ENCODE peak calls at places on chromosomes 2 and 18, in ten cellular contexts. R is sciatic nerve; M is HS-27A; F is AML-193; D is CD8-positive, alpha-beta memory T cell; X is uterus; Y is upper lobe of left lung; Z is activated T-cell treated with anti-CD3 and anti-CD28 coated beads, Interleukin-2, amount 50 U/mL, for 24 hours; P is ascending aorta; K is activated CD8-positive, alpha-beta memory T cell treated with anti-CD3 and anti-CD28 coated beads for 24 hours. T is an unnamed sample.

GRCh38 chr2:109466674-109467575 is 146.8 kb downstream of the SEPTIN10 start:
- DNase-seq in X (no peak), R (peak), Z (no peak), K (no peak), M (peak), Y (no peak), D (no peak), F (no peak), P (no peak), T (no peak)

GRCh38 chr18:5430131-5430530 is 113.7 kb downstream of the EPB41L3 start:
- DNase-seq in F (no peak), D (no peak), Z (no peak), M (no peak), K (no peak), X (no peak), R (no peak), P (no peak), Y (no peak), T (no peak)

GRCh38 chr2:159798376-159798724 is 342 bp upstream of the CD302 start:
- DNase-seq in K (no peak), X (no peak), F (no peak), Y (no peak), Z (no peak), D (no peak), M (no peak), R (no peak), P (no peak), T (peak)

GRCh38 chr2:46358713-46359112 is 61.5 kb downstream of the EPAS1 start:
- DNase-seq in R (no peak), Z (no peak), P (no peak), F (no peak), K (no peak), Y (no peak), D (no peak), M (no peak), X (no peak), T (no peak)

GRCh38 chr18:57516068-57516467 is 70.4 kb downstream of the FECH start:
- DNase-seq in R (no peak), P (no peak), K (no peak), Y (no peak), Z (no peak), D (no peak), X (no peak), F (no peak), M (no peak), T (peak)

GRCh38 chr2:146068051-146068450 is 1548.1 kb upstream of the ZEB2 start:
- DNase-seq in R (no peak), X (no peak), P (no peak), Z (no peak), Y (no peak), M (no peak), F (no peak), D (no peak), K (no peak), T (no peak)

GRCh38 chr2:42748846-42749245 is 15.1 kb downstream of the OXER1 start:
- DNase-seq in D (no peak), M (no peak), Y (no peak), F (no peak), X (no peak), K (peak), Z (no peak), R (no peak), P (no peak), T (no peak)

GRCh38 chr2:191012346-191012745 is 1.6 kb downstream of the STAT1 start:
- DNase-seq in M (no peak), K (no peak), R (no peak), D (no peak), P (no peak), F (no peak), X (no peak), Y (no peak), Z (no peak), T (no peak)

GRCh38 chr2:234770081-234770506 is 181.7 kb upstream of the SH3BP4 start:
- DNase-seq in R (no peak), D (no peak), P (no peak), X (no peak), Z (no peak), M (no peak), F (no peak), Y (no peak), K (no peak), T (no peak)

GRCh38 chr2:121335294-121336290 is 50.6 kb upstream of the TFCP2L1 start:
- DNase-seq in Y (peak), P (no peak), K (no peak), M (no peak), F (no peak), Z (no peak), X (no peak), D (no peak), R (no peak), T (no peak)

GRCh38 chr2:229445013-229445412 is 173.9 kb upstream of the PID1 start:
- DNase-seq in D (no peak), P (peak), F (no peak), X (peak), Z (no peak), M (peak), R (peak), Y (peak), K (no peak), T (no peak)

GRCh38 chr2:225694664-225695063 is 295.2 kb downstream of the NYAP2 start:
- DNase-seq in P (no peak), K (no peak), Y (no peak), D (no peak), Z (no peak), F (no peak), R (no peak), M (no peak), X (no peak), T (no peak)

GRCh38 chr18:57797209-57797651 is 5.9 kb downstream of the ATP8B1 start:
- DNase-seq in R (no peak), D (no peak), F (no peak), M (no peak), X (no peak), K (no peak), Z (no peak), P (no peak), Y (peak), T (no peak)

GRCh38 chr2:88658318-88658717 is 31.1 kb upstream of the EIF2AK3 start:
- DNase-seq in X (no peak), K (no peak), Y (no peak), D (no peak), R (no peak), Z (no peak), M (peak), P (no peak), F (no peak), T (no peak)

GRCh38 chr2:150924862-150925261 is 336.8 kb downstream of the RBM43 start:
- DNase-seq in R (no peak), P (no peak), Y (no peak), F (no peak), K (no peak), M (no peak), D (no peak), X (no peak), Z (no peak), T (no peak)

GRCh38 chr2:107466984-107467383 is 359.7 kb upstream of the RGPD4 start:
- DNase-seq in D (no peak), M (no peak), Y (no peak), R (no peak), P (no peak), F (no peak), X (no peak), K (no peak), Z (no peak), T (no peak)

GRCh38 chr2:96773922-96774321 is 13.2 kb downstream of the CNNM4 start:
- DNase-seq in F (no peak), X (no peak), Y (peak), D (peak), R (no peak), Z (peak), K (peak), M (no peak), P (no peak), T (peak)

GRCh38 chr2:37872192-37872545 is 52.9 kb upstream of the RMDN2 start:
- DNase-seq in F (no peak), D (no peak), Z (peak), R (no peak), X (no peak), P (no peak), K (peak), Y (no peak), M (no peak), T (no peak)

GRCh38 chr2:134201559-134201958 is 52.3 kb upstream of the MGAT5 start:
- DNase-seq in R (no peak), Y (no peak), K (no peak), X (no peak), D (no peak), F (no peak), P (no peak), M (no peak), Z (no peak), T (no peak)

GRCh38 chr2:100238471-100238870 is 83.8 kb downstream of the LONRF2 start:
- DNase-seq in F (no peak), M (no peak), Z (no peak), Y (no peak), K (no peak), X (no peak), D (no peak), R (no peak), P (no peak), T (no peak)

GRCh38 chr2:121554998-121555397 is 24.3 kb downstream of the RNU4ATAC start:
- DNase-seq in Y (no peak), M (no peak), K (no peak), P (no peak), D (no peak), X (no peak), F (no peak), R (no peak), Z (no peak), T (no peak)

GRCh38 chr2:73907840-73908452 is 15.1 kb downstream of the ACTG2 start:
- DNase-seq in K (peak), Z (peak), F (peak), D (peak), X (no peak), Y (peak), P (no peak), R (no peak), M (no peak), T (peak)

GRCh38 chr2:59076079-59076619 is 835.0 kb upstream of the FANCL start:
- DNase-seq in F (no peak), D (no peak), Z (no peak), K (no peak), P (no peak), Y (no peak), R (no peak), M (no peak), X (no peak), T (no peak)

GRCh38 chr18:567119-567518 is 13.1 kb upstream of the CETN1 start:
- DNase-seq in D (no peak), Y (no peak), R (no peak), X (no peak), M (no peak), F (no peak), Z (no peak), P (no peak), K (no peak), T (no peak)

GRCh38 chr2:219991116-219991515 is 363.7 kb downstream of the SLC4A3 start:
- DNase-seq in X (no peak), Y (no peak), D (no peak), K (no peak), F (no peak), P (no peak), M (no peak), R (no peak), Z (no peak), T (no peak)

GRCh38 chr18:2212846-2213245 is 358.5 kb downstream of the METTL4 start:
- DNase-seq in R (no peak), P (no peak), Z (no peak), Y (no peak), D (no peak), K (no peak), X (no peak), F (no peak), M (no peak), T (no peak)

GRCh38 chr18:34493566-34494358 is 216.3 kb upstream of the DTNA start:
- DNase-seq in Z (no peak), K (no peak), P (no peak), F (no peak), X (no peak), Y (no peak), R (no peak), M (no peak), D (no peak), T (peak)

GRCh38 chr2:230134496-230135073 is 65.9 kb upstream of the SLC16A14 start:
- DNase-seq in Y (no peak), R (no peak), D (no peak), P (no peak), M (no peak), Z (no peak), K (no peak), X (no peak), F (peak), T (peak)

T was measured in KBM-7.